ENCODE peak calls at places on chromosomes 4 and X, in eight cellular contexts. One of them, this sample, is unnamed.
A peak's percentile ranks its signal among the peaks of the same experiment; 100 is the strongest.

GRCh38 chr4:140609548-140610425 is 41.0 kb upstream of the UCP1 start:
- DNase-seq in tibial nerve: no peak
- DNase-seq in lung: no peak
- DNase-seq in endodermal cell: no peak
- DNase-seq in lower leg skin: no peak
- DNase-seq in transverse colon: no peak
- DNase-seq in heart right ventricle: no peak
- DNase-seq in astrocyte of the cerebellum: peak; percentile 28
- DNase-seq in this sample: no peak

GRCh38 chr4:68963389-68963788 is 11.8 kb upstream of the UGT2A3 start:
- DNase-seq in tibial nerve: no peak
- DNase-seq in lung: no peak
- DNase-seq in endodermal cell: no peak
- DNase-seq in lower leg skin: no peak
- DNase-seq in transverse colon: peak; percentile 17
- DNase-seq in heart right ventricle: no peak
- DNase-seq in astrocyte of the cerebellum: peak; percentile 22
- DNase-seq in this sample: no peak

GRCh38 chr4:111628437-111628836 is 516.8 kb upstream of the FAM241A start:
- DNase-seq in tibial nerve: no peak
- DNase-seq in lung: no peak
- DNase-seq in endodermal cell: peak; percentile 48
- DNase-seq in lower leg skin: no peak
- DNase-seq in transverse colon: no peak
- DNase-seq in heart right ventricle: no peak
- DNase-seq in astrocyte of the cerebellum: peak; percentile 82
- DNase-seq in this sample: no peak

GRCh38 chr4:21811576-21811975 is 137.0 kb downstream of the KCNIP4 start:
- DNase-seq in tibial nerve: no peak
- DNase-seq in lung: no peak
- DNase-seq in endodermal cell: no peak
- DNase-seq in lower leg skin: no peak
- DNase-seq in transverse colon: no peak
- DNase-seq in heart right ventricle: no peak
- DNase-seq in astrocyte of the cerebellum: no peak
- DNase-seq in this sample: no peak

GRCh38 chrX:34879876-34880275 is 62.7 kb upstream of the FAM47B start:
- DNase-seq in tibial nerve: no peak
- DNase-seq in lung: no peak
- DNase-seq in endodermal cell: no peak
- DNase-seq in lower leg skin: no peak
- DNase-seq in transverse colon: no peak
- DNase-seq in heart right ventricle: no peak
- DNase-seq in astrocyte of the cerebellum: no peak
- DNase-seq in this sample: no peak

GRCh38 chr4:43763029-43763610 is 685.5 kb downstream of the KCTD8 start:
- DNase-seq in tibial nerve: no peak
- DNase-seq in lung: no peak
- DNase-seq in endodermal cell: no peak
- DNase-seq in lower leg skin: no peak
- DNase-seq in transverse colon: no peak
- DNase-seq in heart right ventricle: no peak
- DNase-seq in astrocyte of the cerebellum: no peak
- DNase-seq in this sample: no peak

GRCh38 chr4:23584024-23584423 is 305.8 kb downstream of the PPARGC1A start:
- DNase-seq in tibial nerve: no peak
- DNase-seq in lung: no peak
- DNase-seq in endodermal cell: no peak
- DNase-seq in lower leg skin: no peak
- DNase-seq in transverse colon: no peak
- DNase-seq in heart right ventricle: no peak
- DNase-seq in astrocyte of the cerebellum: no peak
- DNase-seq in this sample: no peak

GRCh38 chr4:110357521-110357920 is 118.4 kb upstream of the ENPEP start:
- DNase-seq in tibial nerve: no peak
- DNase-seq in lung: no peak
- DNase-seq in endodermal cell: no peak
- DNase-seq in lower leg skin: no peak
- DNase-seq in transverse colon: no peak
- DNase-seq in heart right ventricle: no peak
- DNase-seq in astrocyte of the cerebellum: no peak
- DNase-seq in this sample: no peak

GRCh38 chrX:37776283-37776986 is 3.4 kb upstream of the CYBB start:
- DNase-seq in tibial nerve: no peak
- DNase-seq in lung: no peak
- DNase-seq in endodermal cell: no peak
- DNase-seq in lower leg skin: no peak
- DNase-seq in transverse colon: no peak
- DNase-seq in heart right ventricle: no peak
- DNase-seq in astrocyte of the cerebellum: no peak
- DNase-seq in this sample: no peak

GRCh38 chrX:45775462-45775861 is 574.8 kb upstream of the DIPK2B start:
- DNase-seq in tibial nerve: no peak
- DNase-seq in lung: no peak
- DNase-seq in endodermal cell: no peak
- DNase-seq in lower leg skin: no peak
- DNase-seq in transverse colon: no peak
- DNase-seq in heart right ventricle: no peak
- DNase-seq in astrocyte of the cerebellum: no peak
- DNase-seq in this sample: no peak

GRCh38 chr4:32318926-32319325 is 1598.8 kb downstream of the PCDH7 start:
- DNase-seq in tibial nerve: no peak
- DNase-seq in lung: no peak
- DNase-seq in endodermal cell: no peak
- DNase-seq in lower leg skin: no peak
- DNase-seq in transverse colon: no peak
- DNase-seq in heart right ventricle: no peak
- DNase-seq in astrocyte of the cerebellum: no peak
- DNase-seq in this sample: no peak

GRCh38 chr4:19807505-19807904 is 444.2 kb upstream of the SLIT2 start:
- DNase-seq in tibial nerve: no peak
- DNase-seq in lung: no peak
- DNase-seq in endodermal cell: no peak
- DNase-seq in lower leg skin: no peak
- DNase-seq in transverse colon: no peak
- DNase-seq in heart right ventricle: no peak
- DNase-seq in astrocyte of the cerebellum: peak; percentile 52
- DNase-seq in this sample: no peak

GRCh38 chr4:165112258-165113156 is at the start of gene TMEM192:
- DNase-seq in tibial nerve: peak; percentile 92
- DNase-seq in lung: peak; percentile 96
- DNase-seq in endodermal cell: peak; percentile 99
- DNase-seq in lower leg skin: peak; percentile 99
- DNase-seq in transverse colon: peak; percentile 96
- DNase-seq in heart right ventricle: peak; percentile 93
- DNase-seq in astrocyte of the cerebellum: peak; percentile 78
- DNase-seq in this sample: peak; percentile 97

GRCh38 chr4:185019451-185020292 is 1.4 kb downstream of the HELT start:
- DNase-seq in tibial nerve: no peak
- DNase-seq in lung: no peak
- DNase-seq in endodermal cell: peak; percentile 87
- DNase-seq in lower leg skin: no peak
- DNase-seq in transverse colon: no peak
- DNase-seq in heart right ventricle: no peak
- DNase-seq in astrocyte of the cerebellum: no peak
- DNase-seq in this sample: peak; percentile 36

GRCh38 chr4:95758001-95758400 is 81.9 kb upstream of the PDHA2 start:
- DNase-seq in tibial nerve: no peak
- DNase-seq in lung: no peak
- DNase-seq in endodermal cell: no peak
- DNase-seq in lower leg skin: no peak
- DNase-seq in transverse colon: no peak
- DNase-seq in heart right ventricle: no peak
- DNase-seq in astrocyte of the cerebellum: no peak
- DNase-seq in this sample: no peak

GRCh38 chr4:42750091-42750490 is 93.2 kb upstream of the ATP8A1 start:
- DNase-seq in tibial nerve: no peak
- DNase-seq in lung: no peak
- DNase-seq in endodermal cell: peak; percentile 52
- DNase-seq in lower leg skin: no peak
- DNase-seq in transverse colon: no peak
- DNase-seq in heart right ventricle: no peak
- DNase-seq in astrocyte of the cerebellum: no peak
- DNase-seq in this sample: no peak

GRCh38 chrX:68698955-68699354 is 51.5 kb downstream of the STARD8 start:
- DNase-seq in tibial nerve: no peak
- DNase-seq in lung: no peak
- DNase-seq in endodermal cell: peak; percentile 67
- DNase-seq in lower leg skin: no peak
- DNase-seq in transverse colon: no peak
- DNase-seq in heart right ventricle: no peak
- DNase-seq in astrocyte of the cerebellum: no peak
- DNase-seq in this sample: no peak

GRCh38 chr4:125315571-125316390 is 1.0 kb downstream of the FAT4 start:
- DNase-seq in tibial nerve: peak; percentile 14
- DNase-seq in lung: peak; percentile 41
- DNase-seq in endodermal cell: peak; percentile 85
- DNase-seq in lower leg skin: peak; percentile 87
- DNase-seq in transverse colon: peak; percentile 13
- DNase-seq in heart right ventricle: peak; percentile 70
- DNase-seq in astrocyte of the cerebellum: no peak
- DNase-seq in this sample: peak; percentile 23

GRCh38 chr4:125316781-125317525 is 2.2 kb downstream of the FAT4 start:
- DNase-seq in tibial nerve: peak; percentile 18
- DNase-seq in lung: peak; percentile 34
- DNase-seq in endodermal cell: peak; percentile 81
- DNase-seq in lower leg skin: peak; percentile 88
- DNase-seq in transverse colon: peak; percentile 14
- DNase-seq in heart right ventricle: peak; percentile 32
- DNase-seq in astrocyte of the cerebellum: no peak
- DNase-seq in this sample: peak; percentile 18

GRCh38 chr4:125316391-125316780 is 1.6 kb downstream of the FAT4 start:
- DNase-seq in tibial nerve: peak; percentile 25
- DNase-seq in lung: peak; percentile 49
- DNase-seq in endodermal cell: peak; percentile 78
- DNase-seq in lower leg skin: peak; percentile 88
- DNase-seq in transverse colon: peak; percentile 15
- DNase-seq in heart right ventricle: peak; percentile 39
- DNase-seq in astrocyte of the cerebellum: no peak
- DNase-seq in this sample: peak; percentile 26

GRCh38 chr4:125319311-125319710 is 4.6 kb downstream of the FAT4 start:
- DNase-seq in tibial nerve: no peak
- DNase-seq in lung: no peak
- DNase-seq in endodermal cell: no peak
- DNase-seq in lower leg skin: no peak
- DNase-seq in transverse colon: no peak
- DNase-seq in heart right ventricle: no peak
- DNase-seq in astrocyte of the cerebellum: peak; percentile 40
- DNase-seq in this sample: no peak

DNA sequence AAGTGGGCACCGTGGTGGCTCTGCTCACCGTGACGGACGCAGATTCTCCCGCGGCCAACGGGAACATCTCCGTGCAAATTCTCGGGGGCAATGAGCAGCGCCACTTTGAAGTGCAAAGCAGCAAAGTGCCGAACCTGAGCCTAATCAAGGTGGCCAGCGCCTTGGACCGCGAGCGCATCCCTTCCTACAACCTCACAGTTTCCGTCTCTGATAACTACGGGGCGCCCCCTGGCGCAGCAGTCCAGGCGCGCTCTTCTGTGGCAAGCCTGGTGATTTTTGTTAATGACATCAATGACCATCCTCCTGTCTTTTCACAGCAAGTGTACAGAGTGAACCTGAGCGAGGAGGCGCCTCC is 2.7 kb downstream of the FAT4 start:
- DNase-seq in tibial nerve: peak; percentile 38
- DNase-seq in lung: no peak
- DNase-seq in endodermal cell: peak; percentile 88
- DNase-seq in lower leg skin: peak; percentile 89
- DNase-seq in transverse colon: peak; percentile 21
- DNase-seq in heart right ventricle: peak; percentile 43
- DNase-seq in astrocyte of the cerebellum: no peak
- DNase-seq in this sample: peak; percentile 22
- H3K4me3 ChIP-seq in tibial nerve: peak overlapping the region; percentile 87
- H3K4me3 ChIP-seq in lung: peak overlapping the region; percentile 77
- H3K4me3 ChIP-seq in endodermal cell: peak overlapping the region; percentile 88
- H3K4me3 ChIP-seq in lower leg skin: peak overlapping the region; percentile 73
- H3K4me3 ChIP-seq in transverse colon: peak overlapping the region; percentile 69
- H3K4me3 ChIP-seq in heart right ventricle: peak overlapping the region; percentile 92
- H3K4me3 ChIP-seq in astrocyte of the cerebellum: peak overlapping the region; percentile 98
- H3K4me3 ChIP-seq in this sample: peak overlapping the region; percentile 62

GRCh38 chr4:7045961-7046921 is 3.1 kb downstream of the TADA2B start:
- DNase-seq in tibial nerve: no peak
- DNase-seq in lung: no peak
- DNase-seq in endodermal cell: peak; percentile 34
- DNase-seq in lower leg skin: no peak
- DNase-seq in transverse colon: no peak
- DNase-seq in heart right ventricle: no peak
- DNase-seq in astrocyte of the cerebellum: no peak
- DNase-seq in this sample: no peak
- H3K4me3 ChIP-seq in tibial nerve: no peak overlapping the region
- H3K4me3 ChIP-seq in lung: no peak overlapping the region
- H3K4me3 ChIP-seq in endodermal cell: no peak overlapping the region
- H3K4me3 ChIP-seq in lower leg skin: no peak overlapping the region
- H3K4me3 ChIP-seq in transverse colon: no peak overlapping the region
- H3K4me3 ChIP-seq in heart right ventricle: peak overlapping the region; percentile 19
- H3K4me3 ChIP-seq in astrocyte of the cerebellum: no peak overlapping the region
- H3K4me3 ChIP-seq in this sample: no peak overlapping the region

DNA sequence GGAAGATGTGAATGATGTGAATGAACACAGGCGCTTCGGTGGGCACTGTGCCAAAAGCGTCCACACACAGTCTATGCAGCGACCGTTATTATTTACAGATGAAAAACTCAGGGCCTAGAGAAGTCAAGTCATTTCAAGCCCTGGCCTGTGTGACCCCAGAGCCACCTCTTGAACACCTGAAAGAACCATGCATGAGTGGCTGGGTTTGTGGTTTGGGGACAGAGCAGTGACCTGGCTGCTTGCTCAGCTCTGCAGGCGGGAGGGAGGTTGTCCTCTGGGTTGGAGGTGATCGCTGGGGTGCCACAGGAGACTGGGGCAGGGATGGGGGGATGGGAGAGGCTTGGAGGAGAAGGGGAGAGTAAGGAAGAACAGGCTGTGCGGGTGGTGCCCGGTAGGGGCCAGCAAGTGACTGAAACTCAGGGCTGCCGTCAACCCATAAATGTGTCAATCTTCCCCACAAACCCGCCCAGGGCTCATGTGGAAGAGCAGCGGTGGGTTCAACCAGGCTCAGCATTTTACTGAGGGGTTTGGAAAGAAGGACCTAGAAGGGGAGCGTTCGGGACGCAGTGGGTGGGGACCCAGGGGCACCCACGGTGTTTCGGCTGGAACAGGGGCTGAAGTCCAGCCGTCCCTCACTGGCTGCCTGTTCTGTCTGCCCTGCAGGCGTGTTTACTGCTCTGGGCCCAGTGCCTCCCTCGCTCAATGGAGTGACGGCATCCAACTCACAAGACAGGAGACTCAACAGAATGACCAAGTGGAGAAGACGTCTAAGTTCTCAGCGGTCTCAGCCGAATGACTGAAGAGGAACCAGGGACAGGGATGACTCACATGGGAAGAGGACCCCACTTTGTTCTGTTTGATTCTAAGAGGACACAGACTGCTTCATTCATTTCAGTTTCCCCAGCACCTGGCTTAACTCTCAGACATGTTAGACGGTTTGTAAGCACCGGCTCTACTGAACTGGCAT is 167.8 kb downstream of the AFAP1 start:
- DNase-seq in tibial nerve: no peak
- DNase-seq in lung: no peak
- DNase-seq in endodermal cell: no peak
- DNase-seq in lower leg skin: no peak
- DNase-seq in transverse colon: peak; percentile 66
- DNase-seq in heart right ventricle: no peak
- DNase-seq in astrocyte of the cerebellum: no peak
- DNase-seq in this sample: peak; percentile 66
- H3K4me3 ChIP-seq in tibial nerve: no peak overlapping the region
- H3K4me3 ChIP-seq in lung: no peak overlapping the region
- H3K4me3 ChIP-seq in endodermal cell: no peak overlapping the region
- H3K4me3 ChIP-seq in lower leg skin: no peak overlapping the region
- H3K4me3 ChIP-seq in transverse colon: no peak overlapping the region
- H3K4me3 ChIP-seq in heart right ventricle: no peak overlapping the region
- H3K4me3 ChIP-seq in astrocyte of the cerebellum: no peak overlapping the region
- H3K4me3 ChIP-seq in this sample: no peak overlapping the region

GRCh38 chr4:134328741-134329140 is 127.2 kb upstream of the PABPC4L start:
- DNase-seq in tibial nerve: no peak
- DNase-seq in lung: no peak
- DNase-seq in endodermal cell: peak; percentile 53
- DNase-seq in lower leg skin: no peak
- DNase-seq in transverse colon: no peak
- DNase-seq in heart right ventricle: no peak
- DNase-seq in astrocyte of the cerebellum: no peak
- DNase-seq in this sample: no peak
- H3K4me3 ChIP-seq in tibial nerve: no peak overlapping the region
- H3K4me3 ChIP-seq in lung: no peak overlapping the region
- H3K4me3 ChIP-seq in endodermal cell: no peak overlapping the region
- H3K4me3 ChIP-seq in lower leg skin: no peak overlapping the region
- H3K4me3 ChIP-seq in transverse colon: no peak overlapping the region
- H3K4me3 ChIP-seq in heart right ventricle: no peak overlapping the region
- H3K4me3 ChIP-seq in astrocyte of the cerebellum: no peak overlapping the region
- H3K4me3 ChIP-seq in this sample: no peak overlapping the region